ENCODE peak calls at places on chromosomes 13 and 19, in four cellular contexts. W is breast epithelium, G is cardiac muscle cell, C is vagina. Z is an unnamed sample.
A peak's percentile ranks its signal among the peaks of the same experiment; 100 is the strongest.

GRCh38 chr13:110113284-110113764 is 193.6 kb downstream of the COL4A1 start:
- DNase-seq in W (no peak), G (peak; percentile 45), C (no peak), Z (no peak)

GRCh38 chr13:19685445-19685844 is 52.0 kb downstream of the MPHOSPH8 start:
- DNase-seq in W (no peak), G (no peak), C (no peak), Z (no peak)

GRCh38 chr19:679418-680286 is 3.5 kb downstream of the FSTL3 start:
- DNase-seq in W (peak; percentile 55), G (peak; percentile 89), C (peak; percentile 91), Z (peak; percentile 44)

GRCh38 chr13:50678464-50679162 is 164.9 kb downstream of the DLEU7 start:
- DNase-seq in W (no peak), G (peak; percentile 70), C (no peak), Z (no peak)

GRCh38 chr19:42116308-42117075 is 15.8 kb downstream of the POU2F2 start:
- DNase-seq in W (no peak), G (no peak), C (no peak), Z (no peak)

GRCh38 chr13:71290963-71291937 is 575.8 kb downstream of the DACH1 start:
- DNase-seq in W (no peak), G (peak; percentile 8), C (no peak), Z (no peak)

GRCh38 chr19:35462476-35462953 is 14.5 kb downstream of the FFAR2 start:
- DNase-seq in W (no peak), G (no peak), C (no peak), Z (no peak)

GRCh38 chr19:10230155-10230903 is 802 bp downstream of the S1PR2 start:
- DNase-seq in W (no peak), G (peak; percentile 75), C (no peak), Z (peak; percentile 37)

GRCh38 chr13:100483836-100484381 is 104.7 kb downstream of the GGACT start:
- DNase-seq in W (no peak), G (no peak), C (no peak), Z (no peak)

GRCh38 chr19:4577020-4577782 is 17.7 kb upstream of the SEMA6B start:
- DNase-seq in W (no peak), G (peak; percentile 55), C (no peak), Z (no peak)

GRCh38 chr13:30810261-30810701 is 74.9 kb downstream of the ALOX5AP start:
- DNase-seq in W (no peak), G (no peak), C (no peak), Z (no peak)

GRCh38 chr13:27053235-27053884 is 118.3 kb downstream of the USP12 start:
- DNase-seq in W (no peak), G (no peak), C (no peak), Z (peak; percentile 82)

GRCh38 chr13:30418886-30419459 is 3.3 kb upstream of the UBE2L5 start:
- DNase-seq in W (no peak), G (no peak), C (no peak), Z (no peak)

GRCh38 chr19:737591-738093 is 13.3 kb upstream of the MISP start:
- DNase-seq in W (no peak), G (peak; percentile 53), C (no peak), Z (peak; percentile 78)

GRCh38 chr13:33235078-33235477 is 50.5 kb downstream of the STARD13 start:
- DNase-seq in W (no peak), G (peak; percentile 49), C (no peak), Z (no peak)

GRCh38 chr13:39266426-39266825 is 228.2 kb downstream of the NHLRC3 start:
- DNase-seq in W (no peak), G (no peak), C (no peak), Z (no peak)

GRCh38 chr19:17294051-17294891 is 9.0 kb downstream of the ABHD8 start:
- DNase-seq in W (no peak), G (no peak), C (no peak), Z (peak; percentile 49)

GRCh38 chr19:19279062-19279612 is 6.0 kb upstream of the TM6SF2 start:
- DNase-seq in W (no peak), G (no peak), C (no peak), Z (no peak)

GRCh38 chr13:23541221-23541620 is 29.0 kb upstream of the TNFRSF19 start:
- DNase-seq in W (no peak), G (no peak), C (no peak), Z (no peak)

GRCh38 chr13:52432456-52432855 is 18.0 kb downstream of the VPS36 start:
- DNase-seq in W (no peak), G (no peak), C (no peak), Z (no peak)

GRCh38 chr13:27401210-27401609 is 23.2 kb upstream of the GTF3A start:
- DNase-seq in W (no peak), G (no peak), C (no peak), Z (no peak)

GRCh38 chr13:93304868-93305613 is 78.4 kb downstream of the GPC6 start:
- DNase-seq in W (no peak), G (no peak), C (no peak), Z (peak; percentile 49)

GRCh38 chr13:113753171-113753570 is 5.9 kb upstream of the TMEM255B start:
- DNase-seq in W (no peak), G (no peak), C (no peak), Z (no peak)

GRCh38 chr13:30864352-30865130 is 41.5 kb upstream of the MEDAG start:
- DNase-seq in W (no peak), G (peak; percentile 89), C (no peak), Z (peak; percentile 24)

GRCh38 chr13:113927661-113928581 is 46.0 kb downstream of the C13orf46 start:
- DNase-seq in W (peak; percentile 85), G (peak; percentile 97), C (peak; percentile 96), Z (peak; percentile 3)

GRCh38 chr13:64758520-64758919 is 2471.6 kb downstream of the PCDH9 start:
- DNase-seq in W (no peak), G (peak; percentile 25), C (no peak), Z (no peak)

GRCh38 chr19:7010722-7011593 is 10.3 kb downstream of the MBD3L2B start:
- DNase-seq in W (no peak), G (no peak), C (no peak), Z (no peak)

GRCh38 chr13:59318320-59318930 is 845.3 kb downstream of the DIAPH3 start:
- DNase-seq in W (peak; percentile 63), G (peak; percentile 77), C (no peak), Z (peak; percentile 57)

GRCh38 chr13:113774177-113775107 is 15.4 kb downstream of the TMEM255B start:
- DNase-seq in W (no peak), G (peak; percentile 46), C (no peak), Z (no peak)

GRCh38 chr13:77896536-77896935 is 22.1 kb downstream of the EDNRB start:
- DNase-seq in W (no peak), G (peak; percentile 86), C (no peak), Z (no peak)

GRCh38 chr13:26707122-26708006 is 53.2 kb downstream of the GPR12 start:
- DNase-seq in W (no peak), G (peak; percentile 71), C (no peak), Z (peak; percentile 87)

GRCh38 chr13:63551731-63552130 is 2136.1 kb upstream of the PCDH20 start:
- DNase-seq in W (no peak), G (no peak), C (no peak), Z (no peak)
- H3K4me3 ChIP-seq in W (no peak overlapping the region), G (no peak overlapping the region), C (no peak overlapping the region), Z (no peak overlapping the region)

DNA sequence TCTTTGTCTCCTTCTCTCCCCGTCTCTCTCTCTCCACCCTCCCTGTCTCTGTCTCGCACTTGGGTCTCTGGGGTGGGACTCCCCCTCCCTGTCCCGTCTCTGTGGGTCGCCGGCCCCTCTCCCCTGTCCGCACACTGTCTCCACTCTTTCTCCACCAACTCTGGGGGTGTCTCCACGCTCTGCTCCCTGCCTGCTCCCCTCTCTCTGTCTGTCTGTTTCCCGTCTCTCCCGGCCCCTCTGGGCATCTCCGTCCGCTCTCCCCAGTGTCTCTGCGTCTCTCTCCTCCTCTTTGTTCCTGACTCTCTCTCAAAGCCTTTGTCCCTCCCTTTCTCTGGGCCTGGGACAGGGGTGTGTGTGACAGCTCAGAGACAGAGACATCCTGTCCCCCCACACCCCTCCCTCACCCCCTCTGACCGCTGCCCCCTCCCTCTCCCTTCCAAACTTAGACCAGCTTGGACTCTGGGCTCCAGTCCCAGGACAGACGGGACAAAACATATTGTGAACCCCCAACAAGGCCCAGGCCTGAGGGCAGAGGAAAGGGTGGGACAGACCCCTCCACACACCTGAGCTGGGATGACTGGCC is 661 bp upstream of the SBK3 start:
- DNase-seq in W (no peak), G (no peak), C (no peak), Z (no peak)
- H3K27ac ChIP-seq in W (peak overlapping the region; percentile 91), G (peak overlapping the region; percentile 43), C (peak overlapping the region; percentile 50), Z (no peak overlapping the region)

GRCh38 chr13:75219479-75220237 is 262.3 kb downstream of the TBC1D4 start:
- DNase-seq in W (peak; percentile 80), G (peak; percentile 83), C (no peak), Z (peak; percentile 84)
- H3K4me3 ChIP-seq in W (peak overlapping the region; percentile 32), G (peak overlapping the region; percentile 14), C (peak overlapping the region; percentile 24), Z (peak overlapping the region; percentile 52)

DNA sequence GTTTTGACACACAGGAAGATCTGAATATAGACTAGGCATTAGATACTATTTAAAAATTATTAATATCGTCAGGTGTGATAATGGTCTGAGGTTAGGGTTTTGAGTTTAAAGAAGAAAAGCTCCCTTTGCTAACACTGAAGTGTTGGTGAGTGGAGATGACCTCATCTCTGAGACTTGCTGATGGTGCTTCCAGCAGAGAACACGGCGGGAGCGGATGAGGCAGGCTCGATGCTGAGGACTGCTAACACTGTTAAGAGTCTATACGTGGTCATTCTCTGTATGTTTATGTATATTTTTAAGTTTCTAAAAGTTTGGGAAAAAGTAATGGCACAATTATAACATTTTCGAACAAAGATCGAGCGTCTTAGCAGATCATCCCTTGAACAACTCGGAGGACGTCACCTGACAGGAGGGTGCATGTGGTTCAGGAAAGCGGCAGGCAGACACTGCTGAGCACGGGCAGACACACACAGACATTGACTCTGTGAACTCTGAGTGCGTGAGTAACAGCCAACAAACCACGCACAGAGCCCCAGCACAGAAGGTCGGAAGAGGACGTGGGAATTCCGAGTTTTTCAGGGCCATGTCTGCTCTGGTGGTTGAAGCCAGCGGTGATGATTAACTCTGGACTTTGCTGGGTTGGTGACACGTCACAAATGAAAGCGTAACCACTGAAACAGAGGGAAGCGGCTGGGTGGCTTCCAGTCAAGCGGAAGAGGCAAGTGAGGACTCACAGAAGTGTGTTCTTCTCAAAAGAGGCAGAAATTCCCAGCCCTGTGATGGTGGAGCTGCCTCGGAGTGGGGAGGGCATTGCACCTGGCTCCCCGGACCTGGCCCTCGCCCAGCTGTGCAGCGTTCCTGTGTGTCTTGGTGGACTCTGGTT is 91.9 kb upstream of the TEX29 start:
- DNase-seq in W (no peak), G (no peak), C (no peak), Z (no peak)
- H3K27ac ChIP-seq in W (no peak overlapping the region), G (no peak overlapping the region), C (no peak overlapping the region), Z (no peak overlapping the region)

DNA sequence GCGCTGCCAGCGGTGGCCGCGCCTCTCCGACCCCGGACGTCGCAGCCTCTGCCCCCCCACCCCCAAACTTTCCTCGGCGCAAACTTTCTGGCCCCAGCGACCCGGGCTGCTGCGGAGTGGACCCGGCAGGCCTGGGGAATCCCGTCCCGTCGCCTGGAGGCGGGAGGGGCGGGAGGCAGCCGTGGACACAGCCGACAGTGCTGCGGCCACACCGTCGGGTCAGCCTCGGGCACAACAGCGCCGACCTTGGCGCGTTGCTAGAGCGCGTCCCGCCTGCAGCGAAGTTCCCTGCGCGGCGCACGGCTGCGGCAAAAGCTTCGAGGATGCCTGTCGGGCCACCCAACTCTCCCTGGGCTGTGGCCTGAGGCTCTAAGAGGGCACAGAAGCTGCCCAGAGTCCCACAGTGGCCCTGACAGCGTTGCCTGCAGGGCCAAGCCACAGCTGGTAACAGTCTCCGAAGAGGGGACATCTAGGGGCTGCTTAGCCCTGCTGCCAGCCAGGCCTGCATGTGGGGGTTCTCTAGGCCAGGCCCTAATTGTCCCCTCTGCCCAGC is 1.3 kb downstream of the NFIX start:
- DNase-seq in W (no peak), G (peak; percentile 47), C (no peak), Z (no peak)
- H3K4me3 ChIP-seq in W (peak overlapping the region; percentile 74), G (peak overlapping the region; percentile 26), C (peak overlapping the region; percentile 87), Z (no peak overlapping the region)

Z was measured in WERI-Rb-1.